ENCODE peak calls at places on chromosomes 4 and X, in ten cellular contexts. One of them, this sample, is unnamed.

GRCh38 chrX:69150294-69150960 is 14.8 kb downstream of the PJA1 start:
- DNase-seq in heart left ventricle: no peak
- DNase-seq in upper lobe of left lung: no peak
- DNase-seq in gastrocnemius medialis: no peak
- DNase-seq in HepG2: peak
- DNase-seq in NB4: no peak
- DNase-seq in esophagus squamous epithelium: no peak
- DNase-seq in endothelial cell of umbilical vein: no peak
- DNase-seq in HCT116: peak
- DNase-seq in stomach: no peak
- DNase-seq in this sample: no peak

GRCh38 chr4:79050521-79050880 is 111.3 kb upstream of the PAQR3 start:
- DNase-seq in upper lobe of left lung: no peak
- DNase-seq in NB4: peak
- DNase-seq in heart left ventricle: no peak
- DNase-seq in HCT116: no peak
- DNase-seq in endothelial cell of umbilical vein: no peak
- DNase-seq in stomach: no peak
- DNase-seq in HepG2: no peak
- DNase-seq in esophagus squamous epithelium: no peak
- DNase-seq in gastrocnemius medialis: no peak
- DNase-seq in this sample: no peak

GRCh38 chr4:124631760-124632159 is 80.8 kb downstream of the ANKRD50 start:
- DNase-seq in HCT116: peak
- DNase-seq in upper lobe of left lung: peak
- DNase-seq in endothelial cell of umbilical vein: peak
- DNase-seq in gastrocnemius medialis: no peak
- DNase-seq in NB4: peak
- DNase-seq in heart left ventricle: peak
- DNase-seq in HepG2: no peak
- DNase-seq in esophagus squamous epithelium: no peak
- DNase-seq in stomach: peak
- DNase-seq in this sample: no peak

GRCh38 chr4:107825072-107825789 is 499 bp downstream of the SGMS2 start:
- DNase-seq in stomach: peak
- DNase-seq in endothelial cell of umbilical vein: peak
- DNase-seq in NB4: no peak
- DNase-seq in esophagus squamous epithelium: no peak
- DNase-seq in HepG2: no peak
- DNase-seq in upper lobe of left lung: peak
- DNase-seq in gastrocnemius medialis: peak
- DNase-seq in heart left ventricle: peak
- DNase-seq in HCT116: no peak
- DNase-seq in this sample: no peak

GRCh38 chr4:53929955-53930798 is 134.2 kb downstream of the CHIC2 start:
- DNase-seq in heart left ventricle: peak
- DNase-seq in NB4: peak
- DNase-seq in upper lobe of left lung: peak
- DNase-seq in endothelial cell of umbilical vein: peak
- DNase-seq in esophagus squamous epithelium: no peak
- DNase-seq in HepG2: peak
- DNase-seq in stomach: peak
- DNase-seq in gastrocnemius medialis: peak
- DNase-seq in HCT116: peak
- DNase-seq in this sample: peak

GRCh38 chr4:156924774-156925173 is 46.8 kb downstream of the PDGFC start:
- DNase-seq in heart left ventricle: no peak
- DNase-seq in HCT116: no peak
- DNase-seq in esophagus squamous epithelium: no peak
- DNase-seq in endothelial cell of umbilical vein: no peak
- DNase-seq in gastrocnemius medialis: no peak
- DNase-seq in NB4: no peak
- DNase-seq in upper lobe of left lung: no peak
- DNase-seq in stomach: no peak
- DNase-seq in HepG2: no peak
- DNase-seq in this sample: no peak

GRCh38 chrX:53395605-53396298 is 26.7 kb downstream of the SMC1A start:
- DNase-seq in endothelial cell of umbilical vein: no peak
- DNase-seq in gastrocnemius medialis: no peak
- DNase-seq in heart left ventricle: no peak
- DNase-seq in esophagus squamous epithelium: no peak
- DNase-seq in upper lobe of left lung: no peak
- DNase-seq in HepG2: no peak
- DNase-seq in HCT116: no peak
- DNase-seq in NB4: no peak
- DNase-seq in stomach: no peak
- DNase-seq in this sample: no peak

GRCh38 chrX:152905081-152905420 is 7.2 kb downstream of the ZNF185 start:
- DNase-seq in stomach: no peak
- DNase-seq in upper lobe of left lung: no peak
- DNase-seq in HepG2: no peak
- DNase-seq in heart left ventricle: no peak
- DNase-seq in gastrocnemius medialis: no peak
- DNase-seq in esophagus squamous epithelium: no peak
- DNase-seq in HCT116: no peak
- DNase-seq in NB4: no peak
- DNase-seq in endothelial cell of umbilical vein: no peak
- DNase-seq in this sample: no peak

GRCh38 chr4:5916229-5916628 is 23.3 kb upstream of the CRMP1 start:
- DNase-seq in endothelial cell of umbilical vein: no peak
- DNase-seq in upper lobe of left lung: no peak
- DNase-seq in esophagus squamous epithelium: no peak
- DNase-seq in heart left ventricle: no peak
- DNase-seq in HepG2: no peak
- DNase-seq in gastrocnemius medialis: no peak
- DNase-seq in HCT116: no peak
- DNase-seq in NB4: no peak
- DNase-seq in stomach: no peak
- DNase-seq in this sample: peak

GRCh38 chr4:89218587-89218986 is 89.0 kb downstream of the GPRIN3 start:
- DNase-seq in stomach: no peak
- DNase-seq in NB4: no peak
- DNase-seq in endothelial cell of umbilical vein: no peak
- DNase-seq in HCT116: no peak
- DNase-seq in esophagus squamous epithelium: no peak
- DNase-seq in upper lobe of left lung: no peak
- DNase-seq in gastrocnemius medialis: no peak
- DNase-seq in HepG2: peak
- DNase-seq in heart left ventricle: no peak
- DNase-seq in this sample: no peak

GRCh38 chrX:17738002-17738713 is 865 bp downstream of the SCML1 start:
- DNase-seq in NB4: peak
- DNase-seq in upper lobe of left lung: peak
- DNase-seq in HepG2: peak
- DNase-seq in esophagus squamous epithelium: no peak
- DNase-seq in endothelial cell of umbilical vein: peak
- DNase-seq in HCT116: no peak
- DNase-seq in stomach: peak
- DNase-seq in gastrocnemius medialis: peak
- DNase-seq in heart left ventricle: peak
- DNase-seq in this sample: peak

GRCh38 chr4:3241905-3242304 is 7.1 kb upstream of the MSANTD1 start:
- DNase-seq in gastrocnemius medialis: no peak
- DNase-seq in stomach: no peak
- DNase-seq in HepG2: no peak
- DNase-seq in upper lobe of left lung: no peak
- DNase-seq in NB4: no peak
- DNase-seq in heart left ventricle: peak
- DNase-seq in esophagus squamous epithelium: no peak
- DNase-seq in HCT116: no peak
- DNase-seq in endothelial cell of umbilical vein: no peak
- DNase-seq in this sample: no peak

DNA sequence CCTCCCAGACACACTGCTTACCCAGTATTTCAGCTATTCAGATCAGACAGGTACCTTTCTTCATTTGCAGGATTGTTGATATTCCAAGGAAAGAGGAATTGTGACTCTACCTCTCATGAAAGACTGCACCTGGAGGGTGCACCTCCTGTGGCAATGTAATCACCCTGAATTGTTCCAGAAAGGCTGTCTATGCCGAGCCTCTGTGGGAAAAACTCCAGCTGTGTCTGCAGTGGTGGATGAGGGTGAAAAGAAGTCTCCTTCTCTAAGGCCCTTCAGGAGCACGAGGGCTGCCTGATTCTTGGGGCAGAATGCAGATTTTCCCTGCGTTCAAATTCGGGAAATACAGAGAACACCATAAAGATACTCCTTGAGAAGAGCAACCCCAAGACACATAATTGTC is 108.2 kb upstream of the ADAMTS3 start:
- DNase-seq in endothelial cell of umbilical vein: no peak
- DNase-seq in NB4: no peak
- DNase-seq in esophagus squamous epithelium: no peak
- DNase-seq in stomach: no peak
- DNase-seq in HCT116: no peak
- DNase-seq in gastrocnemius medialis: no peak
- DNase-seq in upper lobe of left lung: no peak
- DNase-seq in HepG2: no peak
- DNase-seq in heart left ventricle: no peak
- DNase-seq in this sample: no peak
- TF ChIP-seq POLR2A in endothelial cell of umbilical vein: no peak
- TF ChIP-seq POLR2A in NB4: no peak
- TF ChIP-seq POLR2A in esophagus squamous epithelium: no peak
- TF ChIP-seq POLR2A in stomach: no peak
- TF ChIP-seq POLR2A in HCT116: no peak
- TF ChIP-seq POLR2A in gastrocnemius medialis: no peak
- TF ChIP-seq POLR2A in upper lobe of left lung: no peak
- TF ChIP-seq POLR2A in HepG2: no peak
- TF ChIP-seq POLR2A in heart left ventricle: no peak
- TF ChIP-seq POLR2A in this sample: no peak

GRCh38 chr4:128358231-128358902 is 70.8 kb upstream of the PGRMC2 start:
- DNase-seq in heart left ventricle: peak
- DNase-seq in endothelial cell of umbilical vein: no peak
- DNase-seq in HCT116: no peak
- DNase-seq in upper lobe of left lung: peak
- DNase-seq in esophagus squamous epithelium: no peak
- DNase-seq in gastrocnemius medialis: peak
- DNase-seq in stomach: no peak
- DNase-seq in NB4: no peak
- DNase-seq in HepG2: no peak
- DNase-seq in this sample: no peak
- H3K4me3 ChIP-seq in heart left ventricle: peak
- H3K4me3 ChIP-seq in endothelial cell of umbilical vein: no peak
- H3K4me3 ChIP-seq in HCT116: no peak
- H3K4me3 ChIP-seq in upper lobe of left lung: no peak
- H3K4me3 ChIP-seq in esophagus squamous epithelium: no peak
- H3K4me3 ChIP-seq in gastrocnemius medialis: no peak
- H3K4me3 ChIP-seq in stomach: no peak
- H3K4me3 ChIP-seq in NB4: no peak
- H3K4me3 ChIP-seq in HepG2: no peak
- H3K4me3 ChIP-seq in this sample: no peak

DNA sequence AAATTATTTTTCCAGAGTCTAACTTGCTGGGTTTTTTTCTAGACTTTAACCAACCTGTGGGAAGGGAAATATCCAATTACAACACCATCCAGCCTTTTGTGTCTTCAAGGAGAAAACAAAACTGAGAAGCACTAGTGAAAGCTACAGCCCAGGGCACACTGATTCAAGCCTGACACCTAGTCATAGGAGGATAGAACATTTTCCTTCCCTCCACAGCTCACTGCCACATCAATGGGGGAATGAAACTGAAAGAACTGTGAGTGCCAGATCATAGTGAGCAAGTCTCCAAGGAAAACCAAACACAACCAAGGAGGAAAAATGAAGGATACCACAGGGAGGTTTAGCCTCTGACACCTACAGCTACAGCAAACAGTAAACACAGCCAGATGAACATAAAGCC is 43.3 kb upstream of the MAGEA8 start:
- DNase-seq in gastrocnemius medialis: no peak
- DNase-seq in esophagus squamous epithelium: no peak
- DNase-seq in upper lobe of left lung: no peak
- DNase-seq in NB4: no peak
- DNase-seq in stomach: no peak
- DNase-seq in HepG2: no peak
- DNase-seq in endothelial cell of umbilical vein: no peak
- DNase-seq in HCT116: no peak
- DNase-seq in heart left ventricle: no peak
- DNase-seq in this sample: no peak
- TF ChIP-seq CTCF in gastrocnemius medialis: no peak
- TF ChIP-seq CTCF in esophagus squamous epithelium: no peak
- TF ChIP-seq CTCF in upper lobe of left lung: no peak
- TF ChIP-seq CTCF in NB4: no peak
- TF ChIP-seq CTCF in stomach: no peak
- TF ChIP-seq CTCF in HepG2: no peak
- TF ChIP-seq CTCF in endothelial cell of umbilical vein: no peak
- TF ChIP-seq CTCF in HCT116: no peak
- TF ChIP-seq CTCF in heart left ventricle: no peak
- TF ChIP-seq CTCF in this sample: no peak

GRCh38 chr4:152585036-152585439 is 49.1 kb upstream of the FBXW7 start:
- DNase-seq in heart left ventricle: no peak
- DNase-seq in upper lobe of left lung: peak
- DNase-seq in gastrocnemius medialis: no peak
- DNase-seq in HepG2: no peak
- DNase-seq in stomach: no peak
- DNase-seq in endothelial cell of umbilical vein: no peak
- DNase-seq in esophagus squamous epithelium: no peak
- DNase-seq in HCT116: no peak
- DNase-seq in NB4: no peak
- DNase-seq in this sample: no peak
- TF ChIP-seq POLR2A in heart left ventricle: no peak
- TF ChIP-seq POLR2A in upper lobe of left lung: no peak
- TF ChIP-seq POLR2A in gastrocnemius medialis: no peak
- TF ChIP-seq POLR2A in HepG2: no peak
- TF ChIP-seq POLR2A in stomach: no peak
- TF ChIP-seq POLR2A in endothelial cell of umbilical vein: no peak
- TF ChIP-seq POLR2A in esophagus squamous epithelium: no peak
- TF ChIP-seq POLR2A in HCT116: no peak
- TF ChIP-seq POLR2A in NB4: no peak
- TF ChIP-seq POLR2A in this sample: no peak

GRCh38 chr4:139762715-139763114 is 97.1 kb downstream of the MGST2 start:
- DNase-seq in stomach: no peak
- DNase-seq in HepG2: no peak
- DNase-seq in NB4: no peak
- DNase-seq in esophagus squamous epithelium: no peak
- DNase-seq in upper lobe of left lung: no peak
- DNase-seq in HCT116: no peak
- DNase-seq in endothelial cell of umbilical vein: peak
- DNase-seq in heart left ventricle: peak
- DNase-seq in gastrocnemius medialis: no peak
- DNase-seq in this sample: no peak
- H3K4me3 ChIP-seq in stomach: no peak
- H3K4me3 ChIP-seq in HepG2: no peak
- H3K4me3 ChIP-seq in NB4: no peak
- H3K4me3 ChIP-seq in esophagus squamous epithelium: no peak
- H3K4me3 ChIP-seq in upper lobe of left lung: no peak
- H3K4me3 ChIP-seq in HCT116: no peak
- H3K4me3 ChIP-seq in endothelial cell of umbilical vein: peak
- H3K4me3 ChIP-seq in heart left ventricle: peak
- H3K4me3 ChIP-seq in gastrocnemius medialis: peak
- H3K4me3 ChIP-seq in this sample: no peak

This sample was measured in lower leg skin.